ENCODE peak calls at places on chromosomes 6 and 20, in four cellular contexts. D, M, L and G are unnamed samples.

GRCh38 chr20:17504898-17505663 is 26.1 kb downstream of the BFSP1 start:
- DNase-seq in M (peak; percentile 59), D (peak; percentile 71), L (peak; percentile 72), G (no peak)

GRCh38 chr20:13119583-13119982 is 101.5 kb upstream of the ISM1 start:
- DNase-seq in D (peak; percentile 77), L (peak; percentile 64), M (peak; percentile 46), G (no peak)

GRCh38 chr6:33091957-33092356 is 16.2 kb downstream of the HLA-DPB1 start:
- DNase-seq in L (no peak), D (no peak), M (no peak), G (no peak)

GRCh38 chr6:134368670-134369069 is 50.8 kb upstream of the SGK1 start:
- DNase-seq in L (no peak), M (no peak), D (no peak), G (no peak)

GRCh38 chr6:170038717-170039116 is 252.2 kb downstream of the DLL1 start:
- DNase-seq in L (no peak), D (no peak), M (no peak), G (no peak)

GRCh38 chr6:107293421-107293820 is 165.9 kb downstream of the PDSS2 start:
- DNase-seq in L (no peak), D (no peak), M (no peak), G (no peak)

GRCh38 chr6:73382462-73383113 is 12.0 kb upstream of the DDX43 start:
- DNase-seq in L (no peak), M (no peak), D (no peak), G (no peak)

GRCh38 chr20:55456316-55456940 is 548.9 kb downstream of the CBLN4 start:
- DNase-seq in L (no peak), D (no peak), M (peak; percentile 55), G (no peak)

GRCh38 chr20:11686900-11687543 is 230.7 kb upstream of the BTBD3 start:
- DNase-seq in D (peak; percentile 4), M (no peak), L (peak; percentile 27), G (no peak)

GRCh38 chr20:51732454-51732791 is 35.8 kb downstream of the ATP9A start:
- DNase-seq in D (peak; percentile 31), L (no peak), M (no peak), G (no peak)

GRCh38 chr20:21225215-21225947 is 77.8 kb upstream of the XRN2 start:
- DNase-seq in M (no peak), D (peak; percentile 39), L (no peak), G (no peak)

GRCh38 chr20:34514897-34515483 is 1.2 kb upstream of the DYNLRB1 start:
- DNase-seq in D (no peak), L (peak; percentile 54), M (no peak), G (no peak)

GRCh38 chr6:125718109-125718508 is 31.3 kb upstream of the HEY2 start:
- DNase-seq in M (no peak), L (no peak), D (no peak), G (no peak)

GRCh38 chr6:108123946-108124345 is 41.9 kb upstream of the NR2E1 start:
- DNase-seq in D (no peak), L (no peak), M (no peak), G (no peak)

GRCh38 chr6:10801224-10801848 is 37.0 kb downstream of the MAK start:
- DNase-seq in D (peak; percentile 68), L (peak; percentile 64), M (peak; percentile 80), G (peak; percentile 6)

GRCh38 chr6:108091288-108091687 is 16.7 kb upstream of the OSTM1 start:
- DNase-seq in L (no peak), D (no peak), M (no peak), G (no peak)

GRCh38 chr6:26455357-26455970 is 2.3 kb upstream of the BTN2A1 start:
- DNase-seq in L (no peak), D (no peak), M (no peak), G (no peak)

GRCh38 chr20:60693513-60694133 is 558.4 kb upstream of the CDH4 start:
- DNase-seq in L (no peak), D (no peak), M (no peak), G (no peak)

GRCh38 chr20:62776035-62776691 is 20.1 kb upstream of the MRGBP start:
- DNase-seq in M (no peak), L (no peak), D (no peak), G (no peak)

GRCh38 chr6:33631971-33632585 is 11.0 kb downstream of the ITPR3 start:
- DNase-seq in L (no peak), D (no peak), M (no peak), G (no peak)

GRCh38 chr6:131831392-131831791 is 23.6 kb downstream of the ENPP1 start:
- DNase-seq in L (peak; percentile 46), D (peak; percentile 37), M (no peak), G (peak; percentile 55)

GRCh38 chr6:85390775-85391174 is 59.1 kb upstream of the NT5E start:
- DNase-seq in M (no peak), L (no peak), D (peak; percentile 68), G (peak; percentile 52)

GRCh38 chr6:44668976-44669934 is 281.7 kb downstream of the CDC5L start:
- DNase-seq in L (no peak), M (no peak), D (no peak), G (no peak)

GRCh38 chr6:30570760-30571084 is 520 bp upstream of the ABCF1 start:
- DNase-seq in D (no peak), L (no peak), M (no peak), G (no peak)

GRCh38 chr6:47103931-47104330 is 61.8 kb upstream of the ADGRF1 start:
- DNase-seq in M (no peak), D (peak; percentile 70), L (no peak), G (no peak)

GRCh38 chr20:16535281-16535680 is 38.0 kb downstream of the KIF16B start:
- DNase-seq in D (no peak), L (no peak), M (no peak), G (no peak)

GRCh38 chr6:98787401-98787800 is 47.0 kb upstream of the POU3F2 start:
- DNase-seq in L (no peak), D (no peak), M (no peak), G (no peak)

GRCh38 chr6:17157617-17158016 is 55.8 kb downstream of the STMND1 start:
- DNase-seq in M (no peak), L (no peak), D (no peak), G (no peak)

GRCh38 chr6:74343804-74344203 is 647.8 kb downstream of the CD109 start:
- DNase-seq in L (no peak), M (peak; percentile 10), D (peak; percentile 37), G (no peak)

GRCh38 chr20:40812415-40813212 is 123.6 kb upstream of the MAFB start:
- DNase-seq in M (peak; percentile 32), L (no peak), D (no peak), G (no peak)

GRCh38 chr6:82248233-82248735 is 740 bp upstream of the IBTK start:
- DNase-seq in D (no peak), L (no peak), M (peak; percentile 26), G (peak; percentile 88)

GRCh38 chr6:82246370-82246769 is 1.2 kb downstream of the IBTK start:
- DNase-seq in D (no peak), M (no peak), L (no peak), G (no peak)

GRCh38 chr6:82249381-82250253 is 2.1 kb upstream of the IBTK start:
- DNase-seq in D (no peak), L (no peak), M (no peak), G (no peak)

GRCh38 chr6:82246802-82247633 is 526 bp downstream of the IBTK start:
- DNase-seq in M (no peak), D (peak; percentile 45), L (peak; percentile 73), G (no peak)

DNA sequence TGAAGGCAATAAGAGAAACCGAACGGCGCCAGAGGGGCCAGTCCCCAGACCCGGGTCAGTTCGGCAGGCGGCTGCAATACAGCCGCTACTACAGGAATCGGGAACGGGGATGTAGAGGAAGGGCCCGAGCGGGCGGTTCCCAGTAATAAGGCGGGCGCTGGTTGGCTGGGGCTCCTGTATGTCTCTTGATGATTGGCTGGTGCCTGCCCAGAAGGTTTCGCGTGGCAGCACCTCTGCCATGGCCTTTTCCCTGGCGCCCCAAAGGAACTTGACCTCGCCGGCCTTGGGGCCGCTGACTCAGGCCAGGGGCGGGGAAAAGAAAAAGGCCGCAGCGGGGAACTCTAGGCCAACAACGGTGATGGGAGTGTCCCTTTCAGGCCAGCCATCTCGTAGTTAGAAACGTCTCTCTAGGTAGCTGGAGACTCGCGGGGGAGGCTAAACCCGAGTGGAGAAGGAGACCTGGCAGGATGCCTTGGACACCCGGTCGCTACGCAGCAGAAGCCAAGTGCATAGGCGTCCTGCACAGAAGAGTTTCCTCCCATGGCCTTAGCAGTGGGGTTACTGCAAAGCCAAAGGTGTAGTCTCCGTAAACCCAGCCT is at the start of gene IBTK:
- DNase-seq in D (peak; percentile 94), L (peak; percentile 93), M (peak; percentile 99), G (peak; percentile 77)
- TF ChIP-seq CTCF in D (no peak), L (no peak), M (no peak), G (no peak)

GRCh38 chr6:38034269-38034914 is 214.9 kb downstream of the ZFAND3 start:
- DNase-seq in L (peak; percentile 49), D (peak; percentile 77), M (no peak), G (no peak)
- TF ChIP-seq CTCF in L (peak; percentile 52), D (peak; percentile 73), M (peak; percentile 57), G (peak; percentile 74)

GRCh38 chr20:14915356-14915755 is 577.9 kb upstream of the FLRT3 start:
- DNase-seq in M (no peak), D (no peak), L (no peak), G (no peak)
- TF ChIP-seq CTCF in M (no peak), D (no peak), L (no peak), G (no peak)

GRCh38 chr6:43579171-43579570 is 3.2 kb downstream of the POLH start:
- DNase-seq in D (no peak), M (no peak), L (peak; percentile 16), G (no peak)

GRCh38 chr6:43578748-43579147 is 2.8 kb downstream of the POLH start:
- DNase-seq in M (no peak), L (no peak), D (no peak), G (no peak)

GRCh38 chr6:43572015-43572414 is 3.8 kb downstream of the XPO5 start:
- DNase-seq in L (no peak), D (no peak), M (no peak), G (no peak)

GRCh38 chr6:43575105-43575771 is 600 bp downstream of the XPO5 start:
- DNase-seq in D (peak; percentile 13), L (peak; percentile 53), M (peak; percentile 44), G (no peak)

GRCh38 chr6:43575772-43576551 is at the start of the genes POLH and XPO5:
- DNase-seq in L (peak; percentile 96), D (peak; percentile 93), M (peak; percentile 96), G (peak; percentile 61)
- TF ChIP-seq CTCF in L (no peak), D (no peak), M (peak; percentile 31), G (peak; percentile 16)

GRCh38 chr6:28530777-28531176 is 5.1 kb downstream of the GPX5 start:
- DNase-seq in L (no peak), D (no peak), M (no peak), G (no peak)

GRCh38 chr6:28537065-28537464 is 11.4 kb downstream of the GPX5 start:
- DNase-seq in D (peak; percentile 39), L (peak; percentile 24), M (no peak), G (no peak)

GRCh38 chr6:28534880-28535279 is 9.2 kb downstream of the GPX5 start:
- DNase-seq in D (no peak), L (no peak), M (no peak), G (no peak)

GRCh38 chr6:28531479-28532128 is 5.9 kb downstream of the GPX5 start:
- DNase-seq in L (no peak), D (no peak), M (no peak), G (no peak)
- TF ChIP-seq CTCF in L (no peak), D (no peak), M (no peak), G (no peak)

GRCh38 chr20:57856658-57857057 is 146.8 kb upstream of the PMEPA1 start:
- DNase-seq in D (no peak), M (no peak), L (no peak), G (no peak)
- TF ChIP-seq CTCF in D (no peak), M (no peak), L (no peak), G (no peak)